ENCODE peak calls at places on chromosomes 4 and X, in five cellular contexts. Q is GM23248, Z is ovary, J is tibial artery, B is neural progenitor cell. O is an unnamed sample. For H3K4me1 and H3K9me3, the result is how much of the 10 kb centered on the place peaks cover.

GRCh38 chrX:133921764-133922389 is 63.5 kb downstream of the GPC3 start:
- DNase-seq in Q (peak), B (peak), J (no peak), Z (no peak), O (peak)

GRCh38 chr4:125735107-125735506 is 420.4 kb downstream of the FAT4 start:
- DNase-seq in Q (peak), J (no peak), Z (no peak), B (peak), O (peak)

GRCh38 chr4:23171971-23172370 is 479.2 kb downstream of the GBA3 start:
- DNase-seq in J (no peak), B (no peak), Q (peak), Z (no peak), O (no peak)

GRCh38 chr4:118968006-118968405 is 79.4 kb downstream of the SYNPO2 start:
- DNase-seq in B (peak), Q (peak), J (peak), Z (peak), O (peak)

GRCh38 chrX:9341305-9342201 is 123.3 kb upstream of the TBL1X start:
- DNase-seq in Q (peak), J (no peak), B (peak), Z (peak), O (peak)

GRCh38 chrX:16978193-16978984 is 31.9 kb downstream of the REPS2 start:
- DNase-seq in Z (no peak), Q (no peak), J (no peak), B (no peak), O (no peak)

GRCh38 chr4:169167958-169168357 is 102.8 kb downstream of the SH3RF1 start:
- DNase-seq in Q (no peak), Z (no peak), J (no peak), B (no peak), O (no peak)

GRCh38 chr4:182143086-182143821 is 99.9 kb upstream of the TENM3 start:
- DNase-seq in Q (peak), J (no peak), Z (no peak), B (peak), O (no peak)

GRCh38 chrX:107659768-107660167 is 31.5 kb downstream of the PRPS1 start:
- DNase-seq in B (no peak), Z (no peak), J (peak), Q (peak), O (no peak)

GRCh38 chr4:53586121-53586816 is 5.0 kb downstream of the LNX1 start:
- DNase-seq in B (no peak), Q (peak), J (no peak), Z (no peak), O (no peak)

GRCh38 chrX:53321216-53321942 is 40.0 kb upstream of the IQSEC2 start:
- DNase-seq in J (no peak), B (peak), Q (peak), Z (no peak), O (peak)

GRCh38 chrX:2691543-2692220 is 587 bp downstream of the CD99 start:
- DNase-seq in Z (peak), B (peak), J (peak), Q (peak), O (peak)

GRCh38 chrX:107856289-107856688 is 30.6 kb downstream of the MID2 start:
- DNase-seq in Q (no peak), B (no peak), Z (no peak), J (no peak), O (no peak)

GRCh38 chr4:74292111-74292870 is 16.0 kb upstream of the EPGN start:
- DNase-seq in Z (no peak), Q (no peak), B (no peak), J (no peak), O (no peak)

GRCh38 chr4:78293348-78293747 is 236.2 kb downstream of the FRAS1 start:
- DNase-seq in J (no peak), Z (no peak), Q (peak), B (no peak), O (no peak)

GRCh38 chr4:185384877-185385465 is 10.8 kb downstream of the LRP2BP start:
- DNase-seq in J (no peak), B (no peak), Z (no peak), Q (no peak), O (no peak)

GRCh38 chr4:53552711-53553110 is 38.6 kb downstream of the LNX1 start:
- DNase-seq in B (no peak), Z (no peak), Q (peak), J (no peak), O (no peak)

GRCh38 chrX:83771664-83772063 is 89.3 kb upstream of the CYLC1 start:
- DNase-seq in B (peak), J (no peak), Q (no peak), Z (no peak), O (no peak)

GRCh38 chr4:30619679-30620078 is 100.5 kb upstream of the PCDH7 start:
- DNase-seq in J (no peak), Q (peak), B (no peak), Z (no peak), O (no peak)

GRCh38 chr4:123786955-123787354 is 390.4 kb downstream of the SPRY1 start:
- DNase-seq in B (peak), J (no peak), Q (peak), Z (peak), O (peak)

GRCh38 chr4:184310881-184311709 is 93.4 kb upstream of the ENPP6 start:
- DNase-seq in Q (no peak), J (no peak), Z (no peak), B (no peak), O (peak)

GRCh38 chr4:115844180-115844579 is 730.8 kb upstream of the NDST4 start:
- DNase-seq in Q (no peak), B (no peak), Z (no peak), J (no peak), O (no peak)
- H3K4me3 ChIP-seq in Q (no peak), B (no peak), Z (no peak), J (no peak), O (no peak)

DNA sequence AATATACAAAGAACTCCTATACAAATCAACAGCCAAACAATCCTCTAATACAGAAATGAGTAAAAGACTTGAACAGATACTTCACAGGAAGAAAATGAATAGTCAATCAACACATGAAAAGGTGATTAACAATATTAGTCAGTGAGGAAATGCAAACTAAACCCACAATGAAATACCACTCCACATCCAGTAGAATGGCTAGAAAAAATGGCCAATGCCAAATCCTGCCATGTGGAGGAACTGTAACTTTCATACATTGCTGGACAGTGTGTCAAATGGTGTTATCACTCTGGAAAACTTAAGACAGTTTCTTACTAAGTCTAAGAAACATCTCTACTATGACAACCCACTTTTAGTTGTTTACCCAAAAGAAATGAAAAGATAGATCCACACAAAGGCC is 59.5 kb downstream of the NSG1 start:
- DNase-seq in Z (no peak), B (no peak), J (no peak), Q (peak), O (no peak)
- H3K4me1 ChIP-seq in Z (under half), B (under half), J (under half), Q (under half), O (under half)

DNA sequence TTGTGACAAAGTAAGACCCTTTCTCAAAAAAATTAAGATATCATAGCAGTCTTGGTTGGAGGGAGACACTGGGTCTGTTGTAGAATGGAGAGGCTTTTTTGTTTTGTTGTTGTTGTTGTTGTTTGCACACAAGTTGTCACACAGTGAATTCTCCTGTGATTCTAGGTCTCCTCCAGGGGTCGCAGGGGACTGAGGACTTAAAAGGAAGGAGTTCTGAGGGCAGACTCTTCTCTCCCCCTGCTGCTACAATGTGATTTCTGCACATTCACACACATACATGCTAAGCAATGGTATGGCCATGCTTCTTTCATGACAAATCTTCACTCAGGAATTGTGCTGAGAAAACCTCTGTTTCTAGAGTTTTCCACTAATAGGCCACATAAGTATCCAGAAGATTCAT is 71.1 kb downstream of the ZNF732 start:
- DNase-seq in Q (no peak), J (no peak), B (no peak), Z (no peak), O (no peak)
- H3K9me3 ChIP-seq in Q (under half), J (under half), B (under half), Z (under half), O (under half)

DNA sequence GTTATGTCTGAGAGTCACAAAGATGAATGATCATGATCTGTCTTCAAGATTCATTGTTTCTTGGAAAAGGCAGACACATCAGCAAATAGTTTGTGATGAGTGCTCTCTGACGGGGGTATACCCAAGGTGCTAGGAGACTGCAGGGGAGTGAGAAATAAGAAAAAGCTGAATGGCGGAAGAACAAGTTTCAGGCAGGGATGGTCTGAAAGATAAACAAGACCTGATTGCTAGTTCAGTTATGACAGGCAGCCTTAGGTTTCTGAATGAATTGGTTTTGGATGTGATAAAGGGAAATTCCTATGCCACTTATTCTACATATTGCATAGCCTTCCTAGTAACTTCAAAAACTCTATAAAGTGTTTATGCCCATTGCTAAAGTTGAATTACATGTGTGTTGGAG is 327.0 kb upstream of the DKK2 start:
- DNase-seq in B (no peak), Q (no peak), J (no peak), Z (no peak), O (no peak)
- H3K4me3 ChIP-seq in B (no peak), Q (no peak), J (no peak), Z (no peak), O (no peak)

DNA sequence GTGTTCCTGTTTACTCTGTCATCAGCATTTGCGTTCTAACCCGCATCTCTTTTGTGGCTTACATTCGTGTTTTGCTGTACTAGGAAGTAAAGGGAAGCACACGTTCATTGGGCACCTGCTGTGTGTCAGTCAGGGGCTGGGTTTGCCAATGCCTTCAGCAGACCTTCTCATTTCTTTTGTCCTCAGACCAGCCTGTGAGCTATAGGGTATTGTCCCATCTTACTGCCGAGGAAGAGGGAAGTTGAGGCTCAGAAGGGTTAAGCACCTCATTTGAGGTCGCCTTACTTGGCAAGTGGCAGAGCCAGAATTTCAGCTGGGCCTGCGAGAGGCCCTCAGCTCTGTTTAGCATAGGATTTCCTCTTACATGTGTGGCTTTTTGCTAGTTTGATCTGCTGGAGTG is 8.7 kb downstream of the TBC1D14 start:
- DNase-seq in Q (no peak), Z (no peak), J (no peak), B (no peak), O (no peak)
- H3K4me1 ChIP-seq in Q (under half), Z (under half), J (under half), B (under half), O (under half)

O was measured in right cardiac atrium.